ENCODE peak calls at places on chromosomes 1 and 21, in five cellular contexts. One of them, this sample, is unnamed.

GRCh38 chr1:39034114-39034654 is 8.0 kb downstream of the NDUFS5 start:
- DNase-seq in ovary: no peak
- DNase-seq in glutamatergic neuron: no peak
- DNase-seq in fibroblast of pulmonary artery: no peak
- DNase-seq in ELR: no peak
- DNase-seq in this sample: no peak

GRCh38 chr1:224175615-224176014 is 7.4 kb upstream of the DEGS1 start:
- DNase-seq in ovary: peak; percentile 76
- DNase-seq in ELR: peak; percentile 34
- DNase-seq in glutamatergic neuron: peak; percentile 77
- DNase-seq in fibroblast of pulmonary artery: no peak
- DNase-seq in this sample: no peak

GRCh38 chr1:169260478-169260877 is 107.1 kb downstream of the NME7 start:
- DNase-seq in ovary: no peak
- DNase-seq in glutamatergic neuron: no peak
- DNase-seq in ELR: no peak
- DNase-seq in fibroblast of pulmonary artery: no peak
- DNase-seq in this sample: no peak

GRCh38 chr1:27428316-27429028 is 36.0 kb downstream of the GPR3 start:
- DNase-seq in ELR: no peak
- DNase-seq in glutamatergic neuron: peak; percentile 48
- DNase-seq in ovary: no peak
- DNase-seq in fibroblast of pulmonary artery: peak; percentile 42
- DNase-seq in this sample: no peak

GRCh38 chr1:31760901-31761470 is 3.2 kb downstream of the ADGRB2 start:
- DNase-seq in ELR: peak; percentile 77
- DNase-seq in ovary: peak; percentile 78
- DNase-seq in glutamatergic neuron: peak; percentile 66
- DNase-seq in fibroblast of pulmonary artery: peak; percentile 57
- DNase-seq in this sample: peak; percentile 26

GRCh38 chr1:210292276-210292851 is 36.3 kb upstream of the HHAT start:
- DNase-seq in ELR: peak; percentile 70
- DNase-seq in glutamatergic neuron: peak; percentile 59
- DNase-seq in ovary: peak; percentile 71
- DNase-seq in fibroblast of pulmonary artery: peak; percentile 4
- DNase-seq in this sample: peak; percentile 7

GRCh38 chr1:182616130-182617074 is 12.2 kb upstream of the RGS16 start:
- DNase-seq in ELR: no peak
- DNase-seq in glutamatergic neuron: peak; percentile 55
- DNase-seq in fibroblast of pulmonary artery: peak; percentile 68
- DNase-seq in ovary: peak; percentile 79
- DNase-seq in this sample: peak; percentile 72

GRCh38 chr1:68625636-68626035 is 128.8 kb upstream of the DEPDC1 start:
- DNase-seq in ovary: no peak
- DNase-seq in ELR: no peak
- DNase-seq in glutamatergic neuron: no peak
- DNase-seq in fibroblast of pulmonary artery: no peak
- DNase-seq in this sample: no peak

GRCh38 chr1:69791311-69791710 is 223.6 kb downstream of the LRRC7 start:
- DNase-seq in glutamatergic neuron: no peak
- DNase-seq in fibroblast of pulmonary artery: peak; percentile 17
- DNase-seq in ovary: no peak
- DNase-seq in ELR: peak; percentile 21
- DNase-seq in this sample: no peak

GRCh38 chr1:220149742-220150141 is 55.8 kb downstream of the IARS2 start:
- DNase-seq in ovary: no peak
- DNase-seq in ELR: no peak
- DNase-seq in glutamatergic neuron: no peak
- DNase-seq in fibroblast of pulmonary artery: no peak
- DNase-seq in this sample: no peak

GRCh38 chr1:113793878-113794834 is 18.1 kb downstream of the RSBN1 start:
- DNase-seq in ovary: no peak
- DNase-seq in fibroblast of pulmonary artery: no peak
- DNase-seq in glutamatergic neuron: no peak
- DNase-seq in ELR: no peak
- DNase-seq in this sample: no peak

GRCh38 chr1:25705699-25706098 is 89.1 kb downstream of the MAN1C1 start:
- DNase-seq in glutamatergic neuron: no peak
- DNase-seq in ovary: no peak
- DNase-seq in ELR: no peak
- DNase-seq in fibroblast of pulmonary artery: no peak
- DNase-seq in this sample: no peak

GRCh38 chr21:38337793-38338192 is 81.0 kb downstream of the KCNJ15 start:
- DNase-seq in fibroblast of pulmonary artery: no peak
- DNase-seq in glutamatergic neuron: no peak
- DNase-seq in ELR: no peak
- DNase-seq in ovary: no peak
- DNase-seq in this sample: no peak

GRCh38 chr1:74683656-74684055 is 10.1 kb upstream of the ERICH3 start:
- DNase-seq in glutamatergic neuron: no peak
- DNase-seq in ELR: no peak
- DNase-seq in ovary: no peak
- DNase-seq in fibroblast of pulmonary artery: no peak
- DNase-seq in this sample: no peak

GRCh38 chr1:58539553-58539952 is 7.0 kb downstream of the OMA1 start:
- DNase-seq in fibroblast of pulmonary artery: peak; percentile 44
- DNase-seq in glutamatergic neuron: no peak
- DNase-seq in ELR: no peak
- DNase-seq in ovary: no peak
- DNase-seq in this sample: no peak

GRCh38 chr1:14516974-14517812 is 81.3 kb upstream of the KAZN start:
- DNase-seq in ELR: no peak
- DNase-seq in fibroblast of pulmonary artery: peak; percentile 84
- DNase-seq in glutamatergic neuron: no peak
- DNase-seq in ovary: no peak
- DNase-seq in this sample: no peak

GRCh38 chr1:168431882-168432281 is 111.9 kb downstream of the XCL2 start:
- DNase-seq in ELR: no peak
- DNase-seq in glutamatergic neuron: no peak
- DNase-seq in ovary: no peak
- DNase-seq in fibroblast of pulmonary artery: no peak
- DNase-seq in this sample: no peak

GRCh38 chr1:206066479-206067171 is 13.7 kb downstream of the RHEX start:
- DNase-seq in glutamatergic neuron: no peak
- DNase-seq in fibroblast of pulmonary artery: no peak
- DNase-seq in ELR: no peak
- DNase-seq in ovary: no peak
- DNase-seq in this sample: no peak

GRCh38 chr1:210233495-210234253 is 1.1 kb downstream of the SERTAD4 start:
- DNase-seq in ELR: peak; percentile 88
- DNase-seq in fibroblast of pulmonary artery: peak; percentile 73
- DNase-seq in ovary: peak; percentile 68
- DNase-seq in glutamatergic neuron: peak; percentile 64
- DNase-seq in this sample: peak; percentile 44

GRCh38 chr1:9835758-9836631 is 12.2 kb upstream of the CLSTN1 start:
- DNase-seq in fibroblast of pulmonary artery: peak; percentile 52
- DNase-seq in ELR: peak; percentile 17
- DNase-seq in glutamatergic neuron: peak; percentile 69
- DNase-seq in ovary: peak; percentile 68
- DNase-seq in this sample: no peak

GRCh38 chr1:116833655-116834054 is 76.1 kb upstream of the PTGFRN start:
- DNase-seq in ovary: no peak
- DNase-seq in ELR: no peak
- DNase-seq in glutamatergic neuron: no peak
- DNase-seq in fibroblast of pulmonary artery: no peak
- DNase-seq in this sample: no peak

GRCh38 chr1:66439028-66439427 is 94.9 kb upstream of the SGIP1 start:
- DNase-seq in glutamatergic neuron: no peak
- DNase-seq in ovary: no peak
- DNase-seq in ELR: peak; percentile 82
- DNase-seq in fibroblast of pulmonary artery: peak; percentile 23
- DNase-seq in this sample: no peak

GRCh38 chr1:55375617-55376258 is 160.6 kb upstream of the USP24 start:
- DNase-seq in ELR: peak; percentile 69
- DNase-seq in glutamatergic neuron: peak; percentile 30
- DNase-seq in fibroblast of pulmonary artery: peak; percentile 68
- DNase-seq in ovary: peak; percentile 40
- DNase-seq in this sample: peak; percentile 50

GRCh38 chr1:180425956-180426355 is 76.4 kb downstream of the ACBD6 start:
- DNase-seq in fibroblast of pulmonary artery: no peak
- DNase-seq in glutamatergic neuron: no peak
- DNase-seq in ovary: no peak
- DNase-seq in ELR: no peak
- DNase-seq in this sample: no peak

GRCh38 chr1:169595764-169596711 is 9.8 kb upstream of the F5 start:
- DNase-seq in ELR: peak; percentile 14
- DNase-seq in fibroblast of pulmonary artery: peak; percentile 67
- DNase-seq in ovary: no peak
- DNase-seq in glutamatergic neuron: no peak
- DNase-seq in this sample: no peak

GRCh38 chr1:205354259-205354904 is 2.3 kb downstream of the KLHDC8A start:
- DNase-seq in ovary: no peak
- DNase-seq in ELR: peak; percentile 74
- DNase-seq in glutamatergic neuron: peak; percentile 70
- DNase-seq in fibroblast of pulmonary artery: peak; percentile 86
- DNase-seq in this sample: peak; percentile 50

GRCh38 chr1:17611991-17612390 is 72.5 kb downstream of the ARHGEF10L start:
- DNase-seq in fibroblast of pulmonary artery: no peak
- DNase-seq in ELR: peak; percentile 53
- DNase-seq in glutamatergic neuron: no peak
- DNase-seq in ovary: no peak
- DNase-seq in this sample: no peak

GRCh38 chr1:183588827-183589226 is 1.4 kb downstream of the NCF2 start:
- DNase-seq in ovary: no peak
- DNase-seq in glutamatergic neuron: no peak
- DNase-seq in fibroblast of pulmonary artery: no peak
- DNase-seq in ELR: no peak
- DNase-seq in this sample: peak; percentile 51

GRCh38 chr1:192477630-192478029 is 97.9 kb upstream of the RGS1 start:
- DNase-seq in fibroblast of pulmonary artery: peak; percentile 74
- DNase-seq in ELR: peak; percentile 66
- DNase-seq in glutamatergic neuron: no peak
- DNase-seq in ovary: no peak
- DNase-seq in this sample: no peak

GRCh38 chr21:18369115-18369514 is 34.5 kb downstream of the TMPRSS15 start:
- DNase-seq in ovary: no peak
- DNase-seq in glutamatergic neuron: no peak
- DNase-seq in fibroblast of pulmonary artery: peak; percentile 2
- DNase-seq in ELR: no peak
- DNase-seq in this sample: no peak

This sample was measured in amygdala.